ENCODE peak calls at places on chromosomes 3 and 15, in six cellular contexts. One of them, this sample, is unnamed.
A peak's percentile ranks its signal among the peaks of the same experiment; 100 is the strongest.

GRCh38 chr3:130688015-130688414 is 58.6 kb downstream of the PIK3R4 start:
- DNase-seq in colonic mucosa: no peak
- DNase-seq in renal cortical epithelial cell: no peak
- DNase-seq in AG04450: no peak
- DNase-seq in Daoy: no peak
- DNase-seq in activated T-cell treated with anti-CD3 and anti-CD28 coated beads, Interleukin-2, amount 50 U/mL, for 4 hours: no peak
- DNase-seq in this sample: no peak

GRCh38 chr3:124140751-124141150 is 148.8 kb upstream of the ROPN1 start:
- DNase-seq in colonic mucosa: no peak
- DNase-seq in renal cortical epithelial cell: no peak
- DNase-seq in AG04450: no peak
- DNase-seq in Daoy: peak; percentile 13
- DNase-seq in activated T-cell treated with anti-CD3 and anti-CD28 coated beads, Interleukin-2, amount 50 U/mL, for 4 hours: no peak
- DNase-seq in this sample: no peak

GRCh38 chr3:175193815-175194518 is 334.8 kb downstream of the NAALADL2 start:
- DNase-seq in colonic mucosa: no peak
- DNase-seq in renal cortical epithelial cell: peak; percentile 51
- DNase-seq in AG04450: no peak
- DNase-seq in Daoy: peak; percentile 14
- DNase-seq in activated T-cell treated with anti-CD3 and anti-CD28 coated beads, Interleukin-2, amount 50 U/mL, for 4 hours: no peak
- DNase-seq in this sample: no peak

GRCh38 chr15:78149068-78149804 is at the start of gene IDH3A:
- DNase-seq in colonic mucosa: peak; percentile 100
- DNase-seq in renal cortical epithelial cell: peak; percentile 82
- DNase-seq in AG04450: peak; percentile 88
- DNase-seq in Daoy: peak; percentile 98
- DNase-seq in activated T-cell treated with anti-CD3 and anti-CD28 coated beads, Interleukin-2, amount 50 U/mL, for 4 hours: peak; percentile 100
- DNase-seq in this sample: peak; percentile 100

GRCh38 chr3:193016437-193016887 is 98.8 kb upstream of the MB21D2 start:
- DNase-seq in colonic mucosa: no peak
- DNase-seq in renal cortical epithelial cell: peak; percentile 2
- DNase-seq in AG04450: no peak
- DNase-seq in Daoy: peak; percentile 61
- DNase-seq in activated T-cell treated with anti-CD3 and anti-CD28 coated beads, Interleukin-2, amount 50 U/mL, for 4 hours: no peak
- DNase-seq in this sample: no peak

GRCh38 chr15:27244047-27244446 is 273.1 kb downstream of the GABRG3 start:
- DNase-seq in colonic mucosa: no peak
- DNase-seq in renal cortical epithelial cell: no peak
- DNase-seq in AG04450: no peak
- DNase-seq in Daoy: no peak
- DNase-seq in activated T-cell treated with anti-CD3 and anti-CD28 coated beads, Interleukin-2, amount 50 U/mL, for 4 hours: no peak
- DNase-seq in this sample: no peak

GRCh38 chr3:171460226-171461086 is at the start of gene TNIK:
- DNase-seq in colonic mucosa: peak; percentile 98
- DNase-seq in renal cortical epithelial cell: peak; percentile 91
- DNase-seq in AG04450: peak; percentile 76
- DNase-seq in Daoy: peak; percentile 95
- DNase-seq in activated T-cell treated with anti-CD3 and anti-CD28 coated beads, Interleukin-2, amount 50 U/mL, for 4 hours: peak; percentile 92
- DNase-seq in this sample: peak; percentile 97

GRCh38 chr15:34818531-34818930 is 23.2 kb upstream of the ACTC1 start:
- DNase-seq in colonic mucosa: no peak
- DNase-seq in renal cortical epithelial cell: no peak
- DNase-seq in AG04450: no peak
- DNase-seq in Daoy: no peak
- DNase-seq in activated T-cell treated with anti-CD3 and anti-CD28 coated beads, Interleukin-2, amount 50 U/mL, for 4 hours: no peak
- DNase-seq in this sample: no peak

GRCh38 chr3:8873740-8874139 is 89.5 kb downstream of the RAD18 start:
- DNase-seq in colonic mucosa: no peak
- DNase-seq in renal cortical epithelial cell: peak; percentile 49
- DNase-seq in AG04450: no peak
- DNase-seq in Daoy: no peak
- DNase-seq in activated T-cell treated with anti-CD3 and anti-CD28 coated beads, Interleukin-2, amount 50 U/mL, for 4 hours: no peak
- DNase-seq in this sample: no peak

GRCh38 chr3:141432904-141433303 is 53.9 kb upstream of the RASA2 start:
- DNase-seq in colonic mucosa: no peak
- DNase-seq in renal cortical epithelial cell: no peak
- DNase-seq in AG04450: no peak
- DNase-seq in Daoy: no peak
- DNase-seq in activated T-cell treated with anti-CD3 and anti-CD28 coated beads, Interleukin-2, amount 50 U/mL, for 4 hours: no peak
- DNase-seq in this sample: no peak

GRCh38 chr3:17088017-17088416 is 203.3 kb downstream of the PLCL2 start:
- DNase-seq in colonic mucosa: no peak
- DNase-seq in renal cortical epithelial cell: no peak
- DNase-seq in AG04450: no peak
- DNase-seq in Daoy: no peak
- DNase-seq in activated T-cell treated with anti-CD3 and anti-CD28 coated beads, Interleukin-2, amount 50 U/mL, for 4 hours: no peak
- DNase-seq in this sample: no peak

GRCh38 chr3:138812806-138813205 is 21.9 kb downstream of the PIK3CB start:
- DNase-seq in colonic mucosa: no peak
- DNase-seq in renal cortical epithelial cell: no peak
- DNase-seq in AG04450: no peak
- DNase-seq in Daoy: no peak
- DNase-seq in activated T-cell treated with anti-CD3 and anti-CD28 coated beads, Interleukin-2, amount 50 U/mL, for 4 hours: no peak
- DNase-seq in this sample: no peak

GRCh38 chr15:63722144-63722543 is 111.6 kb downstream of the HERC1 start:
- DNase-seq in colonic mucosa: no peak
- DNase-seq in renal cortical epithelial cell: no peak
- DNase-seq in AG04450: no peak
- DNase-seq in Daoy: no peak
- DNase-seq in activated T-cell treated with anti-CD3 and anti-CD28 coated beads, Interleukin-2, amount 50 U/mL, for 4 hours: no peak
- DNase-seq in this sample: no peak

GRCh38 chr3:141523615-141524375 is 37.0 kb downstream of the RASA2 start:
- DNase-seq in colonic mucosa: no peak
- DNase-seq in renal cortical epithelial cell: no peak
- DNase-seq in AG04450: no peak
- DNase-seq in Daoy: no peak
- DNase-seq in activated T-cell treated with anti-CD3 and anti-CD28 coated beads, Interleukin-2, amount 50 U/mL, for 4 hours: no peak
- DNase-seq in this sample: no peak

GRCh38 chr3:55683666-55684270 is 196.7 kb upstream of the WNT5A start:
- DNase-seq in colonic mucosa: no peak
- DNase-seq in renal cortical epithelial cell: no peak
- DNase-seq in AG04450: no peak
- DNase-seq in Daoy: no peak
- DNase-seq in activated T-cell treated with anti-CD3 and anti-CD28 coated beads, Interleukin-2, amount 50 U/mL, for 4 hours: no peak
- DNase-seq in this sample: no peak

GRCh38 chr15:38195191-38195901 is 57.3 kb upstream of the SPRED1 start:
- DNase-seq in colonic mucosa: no peak
- DNase-seq in renal cortical epithelial cell: no peak
- DNase-seq in AG04450: no peak
- DNase-seq in Daoy: no peak
- DNase-seq in activated T-cell treated with anti-CD3 and anti-CD28 coated beads, Interleukin-2, amount 50 U/mL, for 4 hours: no peak
- DNase-seq in this sample: no peak

GRCh38 chr15:94042163-94042954 is 189.0 kb upstream of the MCTP2 start:
- DNase-seq in colonic mucosa: peak; percentile 18
- DNase-seq in renal cortical epithelial cell: no peak
- DNase-seq in AG04450: peak; percentile 23
- DNase-seq in Daoy: peak; percentile 59
- DNase-seq in activated T-cell treated with anti-CD3 and anti-CD28 coated beads, Interleukin-2, amount 50 U/mL, for 4 hours: no peak
- DNase-seq in this sample: no peak

GRCh38 chr15:31276596-31277298 is 49.9 kb upstream of the KLF13 start:
- DNase-seq in colonic mucosa: no peak
- DNase-seq in renal cortical epithelial cell: no peak
- DNase-seq in AG04450: no peak
- DNase-seq in Daoy: no peak
- DNase-seq in activated T-cell treated with anti-CD3 and anti-CD28 coated beads, Interleukin-2, amount 50 U/mL, for 4 hours: peak; percentile 2
- DNase-seq in this sample: no peak